ENCODE peak calls at places on chromosomes 6 and 20, in six cellular contexts. One of them, this sample, is unnamed.
A peak's percentile ranks its signal among the peaks of the same experiment; 100 is the strongest.

GRCh38 chr6:138614151-138614550 is 114.9 kb upstream of the NHSL1 start:
- DNase-seq in amniotic epithelial cell: no peak
- DNase-seq in activated naive CD4-positive, alpha-beta T cell treated with anti-CD3 and anti-CD28 coated beads, Interleukin-2, amount 50 U/mL, for 72 hours: no peak
- DNase-seq in left lung: no peak
- DNase-seq in PC-3: no peak
- DNase-seq in GM03348: no peak
- DNase-seq in this sample: no peak

GRCh38 chr6:44043479-44044153 is 83.6 kb downstream of the MRPL14 start:
- DNase-seq in PC-3: no peak
- DNase-seq in activated naive CD4-positive, alpha-beta T cell treated with anti-CD3 and anti-CD28 coated beads, Interleukin-2, amount 50 U/mL, for 72 hours: no peak
- DNase-seq in amniotic epithelial cell: no peak
- DNase-seq in left lung: no peak
- DNase-seq in GM03348: peak; percentile 31
- DNase-seq in this sample: no peak

GRCh38 chr6:583116-583515 is 73.8 kb downstream of the HUS1B start:
- DNase-seq in left lung: no peak
- DNase-seq in PC-3: no peak
- DNase-seq in GM03348: no peak
- DNase-seq in amniotic epithelial cell: no peak
- DNase-seq in activated naive CD4-positive, alpha-beta T cell treated with anti-CD3 and anti-CD28 coated beads, Interleukin-2, amount 50 U/mL, for 72 hours: no peak
- DNase-seq in this sample: no peak

GRCh38 chr6:46010771-46011170 is 4.9 kb downstream of the CLIC5 start:
- DNase-seq in PC-3: no peak
- DNase-seq in amniotic epithelial cell: no peak
- DNase-seq in GM03348: no peak
- DNase-seq in left lung: no peak
- DNase-seq in activated naive CD4-positive, alpha-beta T cell treated with anti-CD3 and anti-CD28 coated beads, Interleukin-2, amount 50 U/mL, for 72 hours: no peak
- DNase-seq in this sample: no peak

GRCh38 chr6:142316791-142317368 is 15.1 kb downstream of the ADGRG6 start:
- DNase-seq in GM03348: no peak
- DNase-seq in left lung: no peak
- DNase-seq in amniotic epithelial cell: no peak
- DNase-seq in activated naive CD4-positive, alpha-beta T cell treated with anti-CD3 and anti-CD28 coated beads, Interleukin-2, amount 50 U/mL, for 72 hours: no peak
- DNase-seq in PC-3: no peak
- DNase-seq in this sample: no peak

GRCh38 chr20:2705931-2706645 is 13.5 kb downstream of the EBF4 start:
- DNase-seq in amniotic epithelial cell: no peak
- DNase-seq in GM03348: no peak
- DNase-seq in PC-3: no peak
- DNase-seq in activated naive CD4-positive, alpha-beta T cell treated with anti-CD3 and anti-CD28 coated beads, Interleukin-2, amount 50 U/mL, for 72 hours: no peak
- DNase-seq in left lung: no peak
- DNase-seq in this sample: no peak

GRCh38 chr6:95294047-95294446 is 283.3 kb upstream of the MANEA start:
- DNase-seq in PC-3: no peak
- DNase-seq in GM03348: no peak
- DNase-seq in activated naive CD4-positive, alpha-beta T cell treated with anti-CD3 and anti-CD28 coated beads, Interleukin-2, amount 50 U/mL, for 72 hours: no peak
- DNase-seq in amniotic epithelial cell: no peak
- DNase-seq in left lung: no peak
- DNase-seq in this sample: no peak

GRCh38 chr20:48401359-48401758 is 426.4 kb downstream of the PREX1 start:
- DNase-seq in PC-3: no peak
- DNase-seq in activated naive CD4-positive, alpha-beta T cell treated with anti-CD3 and anti-CD28 coated beads, Interleukin-2, amount 50 U/mL, for 72 hours: no peak
- DNase-seq in amniotic epithelial cell: no peak
- DNase-seq in GM03348: no peak
- DNase-seq in left lung: no peak
- DNase-seq in this sample: no peak

GRCh38 chr6:151698921-151699705 is 108.4 kb upstream of the ESR1 start:
- DNase-seq in PC-3: no peak
- DNase-seq in activated naive CD4-positive, alpha-beta T cell treated with anti-CD3 and anti-CD28 coated beads, Interleukin-2, amount 50 U/mL, for 72 hours: no peak
- DNase-seq in left lung: no peak
- DNase-seq in amniotic epithelial cell: no peak
- DNase-seq in GM03348: no peak
- DNase-seq in this sample: no peak

GRCh38 chr20:2826655-2827054 is 10.5 kb downstream of the TMEM239 start:
- DNase-seq in amniotic epithelial cell: no peak
- DNase-seq in GM03348: no peak
- DNase-seq in activated naive CD4-positive, alpha-beta T cell treated with anti-CD3 and anti-CD28 coated beads, Interleukin-2, amount 50 U/mL, for 72 hours: no peak
- DNase-seq in PC-3: no peak
- DNase-seq in left lung: no peak
- DNase-seq in this sample: no peak

GRCh38 chr20:37669062-37669772 is 24.6 kb upstream of the CTNNBL1 start:
- DNase-seq in left lung: no peak
- DNase-seq in GM03348: no peak
- DNase-seq in activated naive CD4-positive, alpha-beta T cell treated with anti-CD3 and anti-CD28 coated beads, Interleukin-2, amount 50 U/mL, for 72 hours: no peak
- DNase-seq in amniotic epithelial cell: peak; percentile 18
- DNase-seq in PC-3: peak; percentile 63
- DNase-seq in this sample: no peak

GRCh38 chr20:199996-200395 is 10.5 kb upstream of the DEFB128 start:
- DNase-seq in GM03348: no peak
- DNase-seq in activated naive CD4-positive, alpha-beta T cell treated with anti-CD3 and anti-CD28 coated beads, Interleukin-2, amount 50 U/mL, for 72 hours: no peak
- DNase-seq in left lung: no peak
- DNase-seq in PC-3: no peak
- DNase-seq in amniotic epithelial cell: peak; percentile 12
- DNase-seq in this sample: no peak

GRCh38 chr20:41177636-41178035 is 40.3 kb downstream of the PLCG1 start:
- DNase-seq in amniotic epithelial cell: peak; percentile 87
- DNase-seq in left lung: no peak
- DNase-seq in activated naive CD4-positive, alpha-beta T cell treated with anti-CD3 and anti-CD28 coated beads, Interleukin-2, amount 50 U/mL, for 72 hours: no peak
- DNase-seq in PC-3: peak; percentile 85
- DNase-seq in GM03348: peak; percentile 92
- DNase-seq in this sample: no peak